ENCODE peak calls at places on chromosomes 4 and X, in five cellular contexts. L is stimulated activated CD4-positive, alpha-beta T cell treated with anti-CD3 and anti-CD28 coated beads, TNF-alpha, amount 100 ng/mL, for 4 hours; C is hepatocyte; D is CD8-positive, alpha-beta T cell; V is ecto neural progenitor cell. O is an unnamed sample.
A peak's percentile ranks its signal among the peaks of the same experiment; 100 is the strongest.

GRCh38 chrX:40207626-40208025 is 109.9 kb upstream of the BCOR start:
- DNase-seq in L (no peak), C (no peak), D (no peak), V (no peak), O (no peak)

GRCh38 chrX:9627827-9628406 is 137.7 kb downstream of the GPR143 start:
- DNase-seq in L (no peak), C (no peak), D (no peak), V (no peak), O (no peak)

GRCh38 chr4:174201898-174202297 is 81.6 kb downstream of the FBXO8 start:
- DNase-seq in L (no peak), C (no peak), D (no peak), V (no peak), O (no peak)

GRCh38 chrX:28709421-28709820 is 122.2 kb downstream of the IL1RAPL1 start:
- DNase-seq in L (no peak), C (no peak), D (no peak), V (no peak), O (no peak)

GRCh38 chr4:15805583-15806517 is 27.7 kb downstream of the CD38 start:
- DNase-seq in L (peak; percentile 16), C (peak; percentile 77), D (peak; percentile 9), V (no peak), O (peak; percentile 73)

GRCh38 chrX:11349661-11350337 is 56.6 kb downstream of the AMELX start:
- DNase-seq in L (no peak), C (no peak), D (no peak), V (no peak), O (no peak)

GRCh38 chr4:41796545-41797210 is 48.2 kb upstream of the PHOX2B start:
- DNase-seq in L (no peak), C (no peak), D (no peak), V (peak; percentile 59), O (no peak)

GRCh38 chrX:19758536-19758935 is 128.9 kb downstream of the SH3KBP1 start:
- DNase-seq in L (no peak), C (no peak), D (no peak), V (no peak), O (no peak)

GRCh38 chrX:10952619-10953018 is 158.5 kb upstream of the HCCS start:
- DNase-seq in L (no peak), C (no peak), D (no peak), V (no peak), O (peak; percentile 42)

GRCh38 chr4:27048350-27049100 is 187.9 kb downstream of the STIM2 start:
- DNase-seq in L (no peak), C (peak; percentile 41), D (no peak), V (no peak), O (peak; percentile 47)

O was measured in cardiac muscle cell.